ENCODE peak calls at places on chromosome 1, in five cellular contexts. S, G, K, R and N are unnamed samples.

GRCh38 chr1:24341260-24341659 is 22.1 kb downstream of the GRHL3 start:
- DNase-seq in K (no peak), R (no peak), G (no peak), S (no peak), N (no peak)

GRCh38 chr1:2356401-2356800 is 35.0 kb downstream of the MORN1 start:
- DNase-seq in R (no peak), K (no peak), S (no peak), G (no peak), N (no peak)

GRCh38 chr1:2606806-2607680 is 20.5 kb downstream of the PRXL2B start:
- DNase-seq in K (no peak), G (no peak), R (no peak), S (no peak), N (no peak)

GRCh38 chr1:174266991-174267612 is 107.8 kb downstream of the RABGAP1L start:
- DNase-seq in G (no peak), K (no peak), S (no peak), R (no peak), N (no peak)

GRCh38 chr1:2019571-2020309 is 595 bp downstream of the GABRD start:
- DNase-seq in R (no peak), K (no peak), G (peak), S (no peak), N (no peak)

GRCh38 chr1:85340427-85340826 is 64.0 kb upstream of the BCL10 start:
- DNase-seq in G (no peak), K (no peak), R (no peak), S (no peak), N (no peak)

GRCh38 chr1:32361308-32361673 is 994 bp downstream of the FAM229A start:
- DNase-seq in R (no peak), S (no peak), G (no peak), K (no peak), N (no peak)

GRCh38 chr1:97680894-97681293 is 239.9 kb downstream of the DPYD start:
- DNase-seq in G (no peak), S (no peak), R (no peak), K (no peak), N (no peak)

GRCh38 chr1:178953538-178954207 is 72.0 kb upstream of the FAM20B start:
- DNase-seq in G (no peak), K (no peak), S (no peak), R (no peak), N (no peak)

GRCh38 chr1:2373551-2374259 is 17.6 kb downstream of the MORN1 start:
- DNase-seq in R (no peak), K (no peak), S (no peak), G (no peak), N (no peak)